ENCODE peak calls at places on chromosomes 7 and 10, in five cellular contexts. One of them, this sample, is unnamed.

GRCh38 chr7:7944619-7945282 is 23.8 kb upstream of the GLCCI1 start:
- DNase-seq in activated T-cell treated with anti-CD3 and anti-CD28 coated beads, Interleukin-2, amount 50 U/mL, for 1 hour: peak
- DNase-seq in choroid plexus epithelial cell: peak
- DNase-seq in mucosa of gallbladder: no peak
- DNase-seq in CD8-positive, alpha-beta T cell: peak
- DNase-seq in this sample: peak

GRCh38 chr7:113217314-113217713 is 99.0 kb upstream of the SMIM30 start:
- DNase-seq in activated T-cell treated with anti-CD3 and anti-CD28 coated beads, Interleukin-2, amount 50 U/mL, for 1 hour: no peak
- DNase-seq in choroid plexus epithelial cell: no peak
- DNase-seq in mucosa of gallbladder: no peak
- DNase-seq in CD8-positive, alpha-beta T cell: no peak
- DNase-seq in this sample: no peak

GRCh38 chr10:112724404-112724991 is 225.5 kb upstream of the TCF7L2 start:
- DNase-seq in activated T-cell treated with anti-CD3 and anti-CD28 coated beads, Interleukin-2, amount 50 U/mL, for 1 hour: no peak
- DNase-seq in choroid plexus epithelial cell: no peak
- DNase-seq in mucosa of gallbladder: no peak
- DNase-seq in CD8-positive, alpha-beta T cell: no peak
- DNase-seq in this sample: no peak

GRCh38 chr7:139774376-139774775 is 3.4 kb downstream of the HIPK2 start:
- DNase-seq in activated T-cell treated with anti-CD3 and anti-CD28 coated beads, Interleukin-2, amount 50 U/mL, for 1 hour: no peak
- DNase-seq in choroid plexus epithelial cell: peak
- DNase-seq in mucosa of gallbladder: no peak
- DNase-seq in CD8-positive, alpha-beta T cell: no peak
- DNase-seq in this sample: no peak

GRCh38 chr7:27169658-27170493 is 4.2 kb downstream of the HOXA10 start:
- DNase-seq in activated T-cell treated with anti-CD3 and anti-CD28 coated beads, Interleukin-2, amount 50 U/mL, for 1 hour: no peak
- DNase-seq in choroid plexus epithelial cell: no peak
- DNase-seq in mucosa of gallbladder: no peak
- DNase-seq in CD8-positive, alpha-beta T cell: no peak
- DNase-seq in this sample: peak

GRCh38 chr7:66682350-66683093 is 53.8 kb downstream of the KCTD7 start:
- DNase-seq in activated T-cell treated with anti-CD3 and anti-CD28 coated beads, Interleukin-2, amount 50 U/mL, for 1 hour: no peak
- DNase-seq in choroid plexus epithelial cell: peak
- DNase-seq in mucosa of gallbladder: no peak
- DNase-seq in CD8-positive, alpha-beta T cell: no peak
- DNase-seq in this sample: peak

GRCh38 chr10:120943542-120943941 is 92.4 kb downstream of the WDR11 start:
- DNase-seq in activated T-cell treated with anti-CD3 and anti-CD28 coated beads, Interleukin-2, amount 50 U/mL, for 1 hour: no peak
- DNase-seq in choroid plexus epithelial cell: no peak
- DNase-seq in mucosa of gallbladder: no peak
- DNase-seq in CD8-positive, alpha-beta T cell: no peak
- DNase-seq in this sample: no peak

GRCh38 chr10:63464402-63465292 is 1.1 kb downstream of the JMJD1C start:
- DNase-seq in activated T-cell treated with anti-CD3 and anti-CD28 coated beads, Interleukin-2, amount 50 U/mL, for 1 hour: no peak
- DNase-seq in choroid plexus epithelial cell: peak
- DNase-seq in mucosa of gallbladder: no peak
- DNase-seq in CD8-positive, alpha-beta T cell: no peak
- DNase-seq in this sample: no peak

GRCh38 chr7:22854158-22855048 is 31.8 kb upstream of the TOMM7 start:
- DNase-seq in activated T-cell treated with anti-CD3 and anti-CD28 coated beads, Interleukin-2, amount 50 U/mL, for 1 hour: no peak
- DNase-seq in choroid plexus epithelial cell: peak
- DNase-seq in mucosa of gallbladder: peak
- DNase-seq in CD8-positive, alpha-beta T cell: peak
- DNase-seq in this sample: peak

GRCh38 chr10:75841266-75841665 is 409.8 kb downstream of the LRMDA start:
- DNase-seq in activated T-cell treated with anti-CD3 and anti-CD28 coated beads, Interleukin-2, amount 50 U/mL, for 1 hour: no peak
- DNase-seq in choroid plexus epithelial cell: no peak
- DNase-seq in mucosa of gallbladder: no peak
- DNase-seq in CD8-positive, alpha-beta T cell: no peak
- DNase-seq in this sample: no peak

GRCh38 chr10:6743291-6743849 is 163.3 kb upstream of the PRKCQ start:
- DNase-seq in activated T-cell treated with anti-CD3 and anti-CD28 coated beads, Interleukin-2, amount 50 U/mL, for 1 hour: no peak
- DNase-seq in choroid plexus epithelial cell: no peak
- DNase-seq in mucosa of gallbladder: no peak
- DNase-seq in CD8-positive, alpha-beta T cell: no peak
- DNase-seq in this sample: no peak

GRCh38 chr7:139673230-139673629 is 104.6 kb downstream of the HIPK2 start:
- DNase-seq in activated T-cell treated with anti-CD3 and anti-CD28 coated beads, Interleukin-2, amount 50 U/mL, for 1 hour: no peak
- DNase-seq in choroid plexus epithelial cell: peak
- DNase-seq in mucosa of gallbladder: no peak
- DNase-seq in CD8-positive, alpha-beta T cell: no peak
- DNase-seq in this sample: no peak

GRCh38 chr10:112362833-112363232 is 11.1 kb upstream of the ACSL5 start:
- DNase-seq in activated T-cell treated with anti-CD3 and anti-CD28 coated beads, Interleukin-2, amount 50 U/mL, for 1 hour: no peak
- DNase-seq in choroid plexus epithelial cell: no peak
- DNase-seq in mucosa of gallbladder: no peak
- DNase-seq in CD8-positive, alpha-beta T cell: no peak
- DNase-seq in this sample: peak

GRCh38 chr7:97064972-97065587 is 40.4 kb upstream of the DLX5 start:
- DNase-seq in activated T-cell treated with anti-CD3 and anti-CD28 coated beads, Interleukin-2, amount 50 U/mL, for 1 hour: no peak
- DNase-seq in choroid plexus epithelial cell: peak
- DNase-seq in mucosa of gallbladder: peak
- DNase-seq in CD8-positive, alpha-beta T cell: no peak
- DNase-seq in this sample: no peak

GRCh38 chr10:98910048-98910447 is 325.6 kb downstream of the HPSE2 start:
- DNase-seq in activated T-cell treated with anti-CD3 and anti-CD28 coated beads, Interleukin-2, amount 50 U/mL, for 1 hour: no peak
- DNase-seq in choroid plexus epithelial cell: no peak
- DNase-seq in mucosa of gallbladder: no peak
- DNase-seq in CD8-positive, alpha-beta T cell: no peak
- DNase-seq in this sample: no peak

GRCh38 chr7:76257973-76258372 is 44.5 kb upstream of the HSPB1 start:
- DNase-seq in activated T-cell treated with anti-CD3 and anti-CD28 coated beads, Interleukin-2, amount 50 U/mL, for 1 hour: no peak
- DNase-seq in choroid plexus epithelial cell: no peak
- DNase-seq in mucosa of gallbladder: no peak
- DNase-seq in CD8-positive, alpha-beta T cell: no peak
- DNase-seq in this sample: no peak

GRCh38 chr10:17675638-17676037 is 31.7 kb downstream of the STAM start:
- DNase-seq in activated T-cell treated with anti-CD3 and anti-CD28 coated beads, Interleukin-2, amount 50 U/mL, for 1 hour: no peak
- DNase-seq in choroid plexus epithelial cell: no peak
- DNase-seq in mucosa of gallbladder: no peak
- DNase-seq in CD8-positive, alpha-beta T cell: no peak
- DNase-seq in this sample: no peak